ENCODE peak calls at places on chromosomes 11 and 22, in five cellular contexts. X, B, D, E and A are unnamed samples.

GRCh38 chr22:43537019-43537585 is 125.3 kb downstream of the MPPED1 start:
- DNase-seq in X (no peak), B (no peak), D (no peak), E (no peak), A (no peak)

GRCh38 chr11:94742645-94743044 is 25.5 kb upstream of the AMOTL1 start:
- DNase-seq in X (no peak), B (no peak), D (no peak), E (no peak), A (no peak)

GRCh38 chr11:36071917-36072500 is 128.1 kb downstream of the LDLRAD3 start:
- DNase-seq in X (no peak), B (no peak), D (no peak), E (no peak), A (no peak)

GRCh38 chr11:6828103-6828502 is 17.4 kb upstream of the OR10A5 start:
- DNase-seq in X (no peak), B (no peak), D (no peak), E (no peak), A (no peak)

GRCh38 chr11:27309064-27309463 is 54.0 kb downstream of the CCDC34 start:
- DNase-seq in X (no peak), B (no peak), D (no peak), E (no peak), A (no peak)

GRCh38 chr11:22079133-22079847 is 113.6 kb upstream of the ANO5 start:
- DNase-seq in X (no peak), B (no peak), D (no peak), E (no peak), A (no peak)

GRCh38 chr22:39820266-39820665 is 73.3 kb downstream of the ENTHD1 start:
- DNase-seq in X (no peak), B (no peak), D (peak), E (peak), A (no peak)

GRCh38 chr22:31223786-31224191 is 11.7 kb downstream of the LIMK2 start:
- DNase-seq in X (no peak), B (no peak), D (no peak), E (no peak), A (no peak)

GRCh38 chr22:44495629-44496028 is 2.4 kb downstream of the RTL6 start:
- DNase-seq in X (no peak), B (no peak), D (no peak), E (no peak), A (no peak)

GRCh38 chr11:117815262-117815803 is 9.2 kb downstream of the FXYD2 start:
- DNase-seq in X (peak), B (peak), D (no peak), E (no peak), A (no peak)

GRCh38 chr11:119518746-119519382 is 95.9 kb upstream of the THY1 start:
- DNase-seq in X (no peak), B (no peak), D (no peak), E (peak), A (no peak)

GRCh38 chr11:130979386-130979972 is 63.2 kb upstream of the SNX19 start:
- DNase-seq in X (no peak), B (no peak), D (peak), E (no peak), A (no peak)

GRCh38 chr11:9143726-9144125 is 52.3 kb upstream of the SCUBE2 start:
- DNase-seq in X (no peak), B (no peak), D (no peak), E (no peak), A (no peak)

GRCh38 chr11:10735532-10736465 is 15.2 kb upstream of the CTR9 start:
- DNase-seq in X (peak), B (peak), D (peak), E (peak), A (peak)

GRCh38 chr11:106399075-106399500 is 321.6 kb downstream of the AASDHPPT start:
- DNase-seq in X (no peak), B (no peak), D (peak), E (peak), A (no peak)

GRCh38 chr22:29703595-29704195 is 16.1 kb upstream of the CABP7 start:
- DNase-seq in X (no peak), B (no peak), D (no peak), E (no peak), A (no peak)

GRCh38 chr11:119864836-119865235 is 135.8 kb upstream of the NECTIN1 start:
- DNase-seq in X (no peak), B (no peak), D (no peak), E (no peak), A (no peak)

GRCh38 chr22:37894939-37895670 is 11.0 kb upstream of the MICALL1 start:
- DNase-seq in X (no peak), B (no peak), D (no peak), E (no peak), A (no peak)

GRCh38 chr22:26786398-26786797 is 129.0 kb downstream of the MIAT start:
- DNase-seq in X (no peak), B (no peak), D (no peak), E (no peak), A (no peak)

GRCh38 chr11:96215094-96215782 is 127.8 kb downstream of the MAML2 start:
- DNase-seq in X (peak), B (peak), D (no peak), E (no peak), A (no peak)

GRCh38 chr22:39130892-39131855 is 21.3 kb downstream of the CBX7 start:
- DNase-seq in X (no peak), B (no peak), D (no peak), E (no peak), A (peak)

GRCh38 chr11:133916790-133917440 is 39.9 kb downstream of the IGSF9B start:
- DNase-seq in X (no peak), B (no peak), D (no peak), E (no peak), A (no peak)

GRCh38 chr22:31179345-31179744 is 19.4 kb downstream of the RNF185 start:
- DNase-seq in X (no peak), B (no peak), D (no peak), E (peak), A (no peak)

GRCh38 chr22:29158546-29158945 is 47.1 kb upstream of the EMID1 start:
- DNase-seq in X (no peak), B (no peak), D (no peak), E (no peak), A (no peak)

GRCh38 chr22:23217171-23218052 is 37.1 kb downstream of the BCR start:
- DNase-seq in X (no peak), B (no peak), D (no peak), E (no peak), A (no peak)

GRCh38 chr11:120532511-120533196 is 21.1 kb downstream of the GRIK4 start:
- DNase-seq in X (no peak), B (no peak), D (no peak), E (no peak), A (no peak)

GRCh38 chr11:9760180-9760550 is 96.3 kb downstream of the SWAP70 start:
- DNase-seq in X (no peak), B (no peak), D (no peak), E (no peak), A (no peak)